ENCODE peak calls at places on chromosomes 2 and 18, in five cellular contexts. One of them, this sample, is unnamed.

GRCh38 chr2:104447831-104448434 is 406.0 kb upstream of the POU3F3 start:
- DNase-seq in skeletal muscle cell: no peak
- DNase-seq in mucosa of gallbladder: no peak
- DNase-seq in DMS153: peak; percentile 8
- DNase-seq in ELR: peak; percentile 1
- DNase-seq in this sample: no peak

GRCh38 chr2:149094217-149095015 is 55.9 kb downstream of the LYPD6B start:
- DNase-seq in ELR: peak; percentile 56
- DNase-seq in mucosa of gallbladder: no peak
- DNase-seq in DMS153: no peak
- DNase-seq in skeletal muscle cell: no peak
- DNase-seq in this sample: no peak

GRCh38 chr2:177245010-177245422 is 19.5 kb downstream of the NFE2L2 start:
- DNase-seq in DMS153: no peak
- DNase-seq in skeletal muscle cell: no peak
- DNase-seq in mucosa of gallbladder: no peak
- DNase-seq in ELR: peak; percentile 90
- DNase-seq in this sample: no peak

GRCh38 chr2:38474058-38474457 is 97.0 kb upstream of the ATL2 start:
- DNase-seq in skeletal muscle cell: no peak
- DNase-seq in ELR: peak; percentile 14
- DNase-seq in DMS153: no peak
- DNase-seq in mucosa of gallbladder: no peak
- DNase-seq in this sample: no peak

GRCh38 chr2:46942143-46942526 is 26.5 kb upstream of the MCFD2 start:
- DNase-seq in mucosa of gallbladder: no peak
- DNase-seq in ELR: peak; percentile 52
- DNase-seq in DMS153: no peak
- DNase-seq in skeletal muscle cell: no peak
- DNase-seq in this sample: peak; percentile 74

GRCh38 chr2:17752892-17753802 is 463 bp downstream of the SMC6 start:
- DNase-seq in ELR: peak; percentile 72
- DNase-seq in DMS153: no peak
- DNase-seq in mucosa of gallbladder: peak; percentile 10
- DNase-seq in skeletal muscle cell: no peak
- DNase-seq in this sample: peak; percentile 31

GRCh38 chr2:29114514-29114840 is 738 bp upstream of the CLIP4 start:
- DNase-seq in DMS153: no peak
- DNase-seq in skeletal muscle cell: no peak
- DNase-seq in mucosa of gallbladder: no peak
- DNase-seq in ELR: no peak
- DNase-seq in this sample: no peak

GRCh38 chr2:60796573-60797509 is 40.8 kb downstream of the PAPOLG start:
- DNase-seq in mucosa of gallbladder: no peak
- DNase-seq in ELR: peak; percentile 50
- DNase-seq in skeletal muscle cell: no peak
- DNase-seq in DMS153: no peak
- DNase-seq in this sample: no peak

GRCh38 chr18:46425511-46425910 is 231.5 kb downstream of the LOXHD1 start:
- DNase-seq in mucosa of gallbladder: no peak
- DNase-seq in DMS153: no peak
- DNase-seq in ELR: no peak
- DNase-seq in skeletal muscle cell: no peak
- DNase-seq in this sample: no peak

GRCh38 chr2:25155401-25155800 is 13.0 kb downstream of the POMC start:
- DNase-seq in mucosa of gallbladder: no peak
- DNase-seq in skeletal muscle cell: no peak
- DNase-seq in DMS153: no peak
- DNase-seq in ELR: no peak
- DNase-seq in this sample: no peak

GRCh38 chr2:69184224-69184623 is 171.2 kb downstream of the ANTXR1 start:
- DNase-seq in DMS153: no peak
- DNase-seq in skeletal muscle cell: no peak
- DNase-seq in mucosa of gallbladder: no peak
- DNase-seq in ELR: no peak
- DNase-seq in this sample: no peak

GRCh38 chr2:98311771-98312545 is 34.3 kb upstream of the CNGA3 start:
- DNase-seq in mucosa of gallbladder: no peak
- DNase-seq in DMS153: no peak
- DNase-seq in ELR: no peak
- DNase-seq in skeletal muscle cell: no peak
- DNase-seq in this sample: no peak

GRCh38 chr2:236941551-236941950 is 144.1 kb upstream of the COPS8 start:
- DNase-seq in ELR: no peak
- DNase-seq in DMS153: no peak
- DNase-seq in mucosa of gallbladder: no peak
- DNase-seq in skeletal muscle cell: no peak
- DNase-seq in this sample: no peak

GRCh38 chr2:230552181-230552580 is 136.2 kb downstream of the SP100 start:
- DNase-seq in ELR: no peak
- DNase-seq in DMS153: no peak
- DNase-seq in skeletal muscle cell: no peak
- DNase-seq in mucosa of gallbladder: no peak
- DNase-seq in this sample: no peak

GRCh38 chr2:85888020-85888744 is 608 bp downstream of the ST3GAL5 start:
- DNase-seq in DMS153: no peak
- DNase-seq in skeletal muscle cell: no peak
- DNase-seq in mucosa of gallbladder: no peak
- DNase-seq in ELR: peak; percentile 46
- DNase-seq in this sample: peak; percentile 20

GRCh38 chr18:70523035-70523797 is 234.4 kb downstream of the SOCS6 start:
- DNase-seq in ELR: no peak
- DNase-seq in skeletal muscle cell: no peak
- DNase-seq in DMS153: peak; percentile 86
- DNase-seq in mucosa of gallbladder: no peak
- DNase-seq in this sample: no peak

GRCh38 chr2:196798980-196799379 is 503 bp downstream of the GTF3C3 start:
- DNase-seq in skeletal muscle cell: no peak
- DNase-seq in ELR: peak; percentile 18
- DNase-seq in mucosa of gallbladder: no peak
- DNase-seq in DMS153: no peak
- DNase-seq in this sample: no peak

GRCh38 chr2:161232571-161232970 is 72.3 kb downstream of the TANK start:
- DNase-seq in ELR: no peak
- DNase-seq in DMS153: no peak
- DNase-seq in mucosa of gallbladder: no peak
- DNase-seq in skeletal muscle cell: no peak
- DNase-seq in this sample: no peak

GRCh38 chr2:174610243-174610995 is 12.8 kb upstream of the WIPF1 start:
- DNase-seq in DMS153: no peak
- DNase-seq in mucosa of gallbladder: no peak
- DNase-seq in skeletal muscle cell: no peak
- DNase-seq in ELR: no peak
- DNase-seq in this sample: no peak

GRCh38 chr2:8132371-8132831 is 549.5 kb upstream of the ID2 start:
- DNase-seq in ELR: no peak
- DNase-seq in skeletal muscle cell: peak; percentile 62
- DNase-seq in DMS153: peak; percentile 88
- DNase-seq in mucosa of gallbladder: no peak
- DNase-seq in this sample: no peak

GRCh38 chr2:23940262-23940975 is at the start of gene UBXN2A:
- DNase-seq in ELR: peak; percentile 83
- DNase-seq in mucosa of gallbladder: peak; percentile 75
- DNase-seq in DMS153: peak; percentile 63
- DNase-seq in skeletal muscle cell: peak; percentile 39
- DNase-seq in this sample: peak; percentile 61

GRCh38 chr2:54058449-54058848 is 57.0 kb upstream of the ACYP2 start:
- DNase-seq in mucosa of gallbladder: no peak
- DNase-seq in DMS153: no peak
- DNase-seq in ELR: no peak
- DNase-seq in skeletal muscle cell: no peak
- DNase-seq in this sample: no peak

GRCh38 chr2:44522846-44523245 is 161.1 kb downstream of the CAMKMT start:
- DNase-seq in skeletal muscle cell: no peak
- DNase-seq in ELR: no peak
- DNase-seq in mucosa of gallbladder: no peak
- DNase-seq in DMS153: no peak
- DNase-seq in this sample: no peak

GRCh38 chr2:239190346-239190745 is 210.5 kb downstream of the HDAC4 start:
- DNase-seq in skeletal muscle cell: no peak
- DNase-seq in DMS153: no peak
- DNase-seq in mucosa of gallbladder: no peak
- DNase-seq in ELR: no peak
- DNase-seq in this sample: no peak

GRCh38 chr2:98455494-98455976 is 10.9 kb downstream of the INPP4A start:
- DNase-seq in mucosa of gallbladder: no peak
- DNase-seq in DMS153: no peak
- DNase-seq in ELR: peak; percentile 40
- DNase-seq in skeletal muscle cell: no peak
- DNase-seq in this sample: peak; percentile 26

GRCh38 chr2:44273596-44273995 is 1.7 kb upstream of the SLC3A1 start:
- DNase-seq in ELR: no peak
- DNase-seq in mucosa of gallbladder: no peak
- DNase-seq in DMS153: no peak
- DNase-seq in skeletal muscle cell: no peak
- DNase-seq in this sample: no peak

GRCh38 chr2:216936954-216937357 is 77.1 kb upstream of the TNP1 start:
- DNase-seq in DMS153: peak; percentile 58
- DNase-seq in ELR: no peak
- DNase-seq in mucosa of gallbladder: peak; percentile 80
- DNase-seq in skeletal muscle cell: no peak
- DNase-seq in this sample: no peak

GRCh38 chr2:214497489-214497888 is 86.6 kb downstream of the VWC2L start:
- DNase-seq in DMS153: no peak
- DNase-seq in skeletal muscle cell: no peak
- DNase-seq in mucosa of gallbladder: peak; percentile 31
- DNase-seq in ELR: no peak
- DNase-seq in this sample: no peak

GRCh38 chr2:66675596-66675995 is 240.7 kb downstream of the MEIS1 start:
- DNase-seq in mucosa of gallbladder: no peak
- DNase-seq in DMS153: no peak
- DNase-seq in ELR: no peak
- DNase-seq in skeletal muscle cell: no peak
- DNase-seq in this sample: no peak

GRCh38 chr2:152483276-152483996 is 148.5 kb downstream of the FMNL2 start:
- DNase-seq in skeletal muscle cell: no peak
- DNase-seq in ELR: no peak
- DNase-seq in mucosa of gallbladder: no peak
- DNase-seq in DMS153: no peak
- DNase-seq in this sample: no peak